ENCODE peak calls at places on chromosome 19, in seven cellular contexts. Q, R, A, G, Z, T and O are unnamed samples.

GRCh38 chr19:5210556-5210955 is 130.1 kb downstream of the PTPRS start:
- DNase-seq in Q (no peak), R (no peak), A (no peak), G (no peak), Z (no peak), T (no peak), O (no peak)

GRCh38 chr19:10226376-10227214 is 4.5 kb downstream of the S1PR2 start:
- DNase-seq in Q (peak; percentile 89), R (no peak), A (no peak), G (no peak), Z (no peak), T (no peak), O (peak; percentile 86)

GRCh38 chr19:50870417-50871089 is 2.7 kb upstream of the KLK2 start:
- DNase-seq in Q (no peak), R (peak; percentile 60), A (peak; percentile 5), G (no peak), Z (no peak), T (peak; percentile 70), O (no peak)

GRCh38 chr19:51471527-51471926 is 6.8 kb upstream of the CEACAM18 start:
- DNase-seq in Q (no peak), R (no peak), A (no peak), G (no peak), Z (peak; percentile 29), T (no peak), O (no peak)

GRCh38 chr19:42200116-42200740 is 17.2 kb downstream of the DEDD2 start:
- DNase-seq in Q (no peak), R (no peak), A (no peak), G (no peak), Z (no peak), T (no peak), O (no peak)

GRCh38 chr19:34287676-34288140 is 33.4 kb downstream of the GARRE1 start:
- DNase-seq in Q (no peak), R (no peak), A (no peak), G (no peak), Z (no peak), T (no peak), O (no peak)

GRCh38 chr19:49114630-49115363 is 627 bp downstream of the LIN7B start:
- DNase-seq in Q (peak; percentile 72), R (peak; percentile 88), A (peak; percentile 93), G (no peak), Z (no peak), T (no peak), O (peak; percentile 81)

GRCh38 chr19:48441360-48442050 is 4.3 kb upstream of the GRWD1 start:
- DNase-seq in Q (no peak), R (no peak), A (no peak), G (no peak), Z (no peak), T (no peak), O (no peak)

GRCh38 chr19:41694831-41695635 is 7.0 kb upstream of the CEACAM7 start:
- DNase-seq in Q (no peak), R (no peak), A (no peak), G (no peak), Z (no peak), T (no peak), O (no peak)

GRCh38 chr19:12985049-12985776 is 10.1 kb upstream of the NFIX start:
- DNase-seq in Q (peak; percentile 88), R (no peak), A (peak; percentile 36), G (peak; percentile 70), Z (no peak), T (peak; percentile 51), O (peak; percentile 59)

GRCh38 chr19:18156841-18157464 is 4.0 kb downstream of the PIK3R2 start:
- DNase-seq in Q (peak; percentile 61), R (no peak), A (no peak), G (peak; percentile 48), Z (peak; percentile 40), T (no peak), O (peak; percentile 89)

GRCh38 chr19:56155124-56155687 is 14.1 kb downstream of the ZNF444 start:
- DNase-seq in Q (peak; percentile 37), R (peak; percentile 86), A (peak; percentile 62), G (no peak), Z (no peak), T (no peak), O (no peak)

GRCh38 chr19:55085923-55086715 is 10.4 kb downstream of the EPS8L1 start:
- DNase-seq in Q (peak; percentile 10), R (peak; percentile 51), A (peak; percentile 57), G (no peak), Z (no peak), T (no peak), O (no peak)

GRCh38 chr19:5436101-5436947 is 18.9 kb upstream of the ZNRF4 start:
- DNase-seq in Q (peak; percentile 90), R (peak; percentile 96), A (peak; percentile 95), G (no peak), Z (peak; percentile 32), T (no peak), O (peak; percentile 68)

GRCh38 chr19:14081797-14082674 is 3.5 kb downstream of the C19orf67 start:
- DNase-seq in Q (peak; percentile 81), R (no peak), A (peak; percentile 34), G (no peak), Z (peak; percentile 17), T (no peak), O (peak; percentile 55)

GRCh38 chr19:40395956-40396355 is 6.0 kb upstream of the HIPK4 start:
- DNase-seq in Q (no peak), R (no peak), A (no peak), G (no peak), Z (no peak), T (peak; percentile 40), O (no peak)

GRCh38 chr19:44748426-44749254 is at the start of gene BCL3:
- DNase-seq in Q (peak; percentile 79), R (peak; percentile 25), A (peak; percentile 53), G (no peak), Z (peak; percentile 67), T (peak; percentile 86), O (peak; percentile 92)

GRCh38 chr19:3478409-3479176 is 1.7 kb downstream of the SMIM24 start:
- DNase-seq in Q (no peak), R (peak; percentile 49), A (no peak), G (no peak), Z (no peak), T (no peak), O (no peak)

GRCh38 chr19:34962945-34963530 is 991 bp downstream of the ZNF792 start:
- DNase-seq in Q (peak; percentile 35), R (no peak), A (no peak), G (no peak), Z (peak; percentile 14), T (no peak), O (no peak)

GRCh38 chr19:7874080-7874856 is at the start of gene PRR36:
- DNase-seq in Q (no peak), R (peak; percentile 91), A (peak; percentile 92), G (no peak), Z (peak; percentile 80), T (no peak), O (peak; percentile 76)
- TF ChIP-seq EZH2 in Q (no peak), R (no peak), A (no peak), G (no peak), Z (no peak), T (no peak), O (peak; percentile 74)

GRCh38 chr19:39265321-39265916 is 2.8 kb upstream of the IFNL2 start:
- DNase-seq in Q (peak; percentile 4), R (peak; percentile 73), A (peak; percentile 36), G (no peak), Z (no peak), T (no peak), O (no peak)
- TF ChIP-seq EZH2phosphoT487 in Q (no peak), R (no peak), A (no peak), G (no peak), Z (no peak), T (no peak), O (no peak)

GRCh38 chr19:53958168-53958571 is 4.6 kb upstream of the CACNG8 start:
- DNase-seq in Q (no peak), R (peak; percentile 96), A (peak; percentile 86), G (no peak), Z (no peak), T (no peak), O (no peak)

GRCh38 chr19:53961523-53962345 is 1.0 kb upstream of the CACNG8 start:
- DNase-seq in Q (no peak), R (peak; percentile 76), A (peak; percentile 28), G (no peak), Z (no peak), T (no peak), O (no peak)

GRCh38 chr19:53959176-53959757 is 3.5 kb upstream of the CACNG8 start:
- DNase-seq in Q (no peak), R (peak; percentile 94), A (peak; percentile 45), G (no peak), Z (no peak), T (no peak), O (no peak)

GRCh38 chr19:53960886-53961285 is 1.9 kb upstream of the CACNG8 start:
- DNase-seq in Q (no peak), R (peak; percentile 59), A (no peak), G (no peak), Z (no peak), T (no peak), O (no peak)

GRCh38 chr19:53960187-53960586 is 2.5 kb upstream of the CACNG8 start:
- DNase-seq in Q (no peak), R (peak; percentile 59), A (peak; percentile 62), G (no peak), Z (no peak), T (no peak), O (no peak)
- TF ChIP-seq EZH2 in Q (no peak), R (no peak), A (peak; percentile 57), G (no peak), Z (no peak), T (no peak), O (no peak)

DNA sequence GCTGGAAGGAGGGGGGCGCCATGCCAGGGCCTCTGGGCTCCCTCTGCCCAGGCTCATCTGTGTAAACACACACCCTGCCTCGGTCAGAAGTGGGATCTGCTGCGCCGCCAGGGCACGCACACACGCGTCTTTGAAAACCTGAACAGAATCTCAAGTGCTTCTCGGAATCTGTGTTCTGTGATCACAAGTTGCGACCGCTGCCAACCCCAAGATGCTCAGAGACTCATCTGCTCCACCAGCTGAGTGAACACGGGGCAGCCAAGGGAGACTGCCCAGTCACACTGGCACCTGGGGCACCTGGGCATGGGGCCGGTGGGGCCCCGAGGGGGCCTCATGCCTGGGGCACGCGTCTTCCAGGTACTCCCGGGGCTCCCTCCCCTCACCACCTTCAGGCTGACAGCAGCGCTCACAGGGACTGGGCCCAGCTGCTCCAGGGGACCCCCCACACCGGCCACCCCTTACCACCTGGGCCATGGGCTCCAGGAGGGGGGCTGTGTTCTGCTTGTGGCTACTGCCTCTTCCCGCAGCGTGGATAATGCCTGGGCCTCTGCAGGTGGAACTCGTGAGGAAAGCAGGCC is 59.0 kb downstream of the KLF2 start:
- DNase-seq in Q (no peak), R (no peak), A (no peak), G (no peak), Z (no peak), T (no peak), O (no peak)
- TF ChIP-seq EZH2phosphoT487 in Q (no peak), R (no peak), A (no peak), G (no peak), Z (no peak), T (no peak), O (no peak)